ENCODE peak calls at places on chromosomes 11 and 22, in seven cellular contexts. U is BJ, H is adrenal gland, A is GM12865, T is WERI-Rb-1, E is pancreas, D is cardiac fibroblast. N is an unnamed sample.

GRCh38 chr11:9090488-9091043 is 833 bp downstream of the SCUBE2 start:
- DNase-seq in U (no peak), H (no peak), A (no peak), T (no peak), E (no peak), D (no peak), N (no peak)

GRCh38 chr11:132238331-132238730 is 867.9 kb downstream of the NTM start:
- DNase-seq in U (no peak), H (no peak), A (no peak), T (no peak), E (no peak), D (no peak), N (no peak)

GRCh38 chr22:30457964-30458363 is 13.9 kb downstream of the SEC14L3 start:
- DNase-seq in U (no peak), H (no peak), A (no peak), T (no peak), E (no peak), D (no peak), N (no peak)

GRCh38 chr11:66974724-66975402 is at the start of gene C11orf86:
- DNase-seq in U (no peak), H (no peak), A (no peak), T (no peak), E (no peak), D (no peak), N (no peak)

GRCh38 chr22:49391436-49391835 is 436.2 kb downstream of the BRD1 start:
- DNase-seq in U (no peak), H (no peak), A (no peak), T (no peak), E (no peak), D (no peak), N (no peak)

GRCh38 chr11:120137611-120138521 is at the start of gene TRIM29:
- DNase-seq in U (no peak), H (peak), A (no peak), T (no peak), E (no peak), D (no peak), N (no peak)

GRCh38 chr22:46596032-46596441 is 24.1 kb upstream of the GRAMD4 start:
- DNase-seq in U (no peak), H (peak), A (no peak), T (peak), E (no peak), D (no peak), N (no peak)

GRCh38 chr11:61516675-61517516 is 8.3 kb downstream of the LRRC10B start:
- DNase-seq in U (no peak), H (peak), A (peak), T (peak), E (peak), D (peak), N (no peak)

GRCh38 chr11:1445741-1446445 is 40.7 kb downstream of the MOB2 start:
- DNase-seq in U (no peak), H (no peak), A (no peak), T (peak), E (no peak), D (no peak), N (no peak)

GRCh38 chr11:63592975-63593395 is 21.2 kb downstream of the PLAAT3 start:
- DNase-seq in U (no peak), H (no peak), A (peak), T (peak), E (no peak), D (peak), N (no peak)

GRCh38 chr11:17767301-17767885 is 32.8 kb downstream of the KCNC1 start:
- DNase-seq in U (no peak), H (no peak), A (no peak), T (no peak), E (peak), D (no peak), N (no peak)

GRCh38 chr11:63687845-63688244 is 6.5 kb downstream of the RTN3 start:
- DNase-seq in U (no peak), H (no peak), A (no peak), T (no peak), E (no peak), D (no peak), N (no peak)

GRCh38 chr22:20552450-20552894 is 45.1 kb downstream of the MED15 start:
- DNase-seq in U (no peak), H (peak), A (no peak), T (no peak), E (no peak), D (peak), N (no peak)

GRCh38 chr22:44068422-44069191 is 44.5 kb downstream of the PARVB start:
- DNase-seq in U (no peak), H (no peak), A (peak), T (no peak), E (no peak), D (no peak), N (no peak)

GRCh38 chr11:114168086-114168448 is 108.6 kb downstream of the ZBTB16 start:
- DNase-seq in U (no peak), H (no peak), A (no peak), T (no peak), E (no peak), D (no peak), N (no peak)
- H3K4me3 ChIP-seq in U (no peak), H (no peak), A (no peak), T (no peak), E (no peak), D (no peak), N (no peak)

GRCh38 chr22:50521710-50522109 is 3.7 kb downstream of the SCO2 start:
- DNase-seq in U (no peak), H (no peak), A (no peak), T (no peak), E (no peak), D (no peak), N (no peak)

GRCh38 chr22:50522806-50523438 is 2.5 kb downstream of the SCO2 start:
- DNase-seq in U (no peak), H (no peak), A (no peak), T (no peak), E (peak), D (no peak), N (no peak)

GRCh38 chr22:50519151-50519550 is 6.2 kb downstream of the SCO2 start:
- DNase-seq in U (no peak), H (no peak), A (no peak), T (no peak), E (peak), D (no peak), N (no peak)

GRCh38 chr22:50522208-50522805 is 3.1 kb downstream of the SCO2 start:
- DNase-seq in U (no peak), H (no peak), A (no peak), T (no peak), E (peak), D (no peak), N (no peak)

DNA sequence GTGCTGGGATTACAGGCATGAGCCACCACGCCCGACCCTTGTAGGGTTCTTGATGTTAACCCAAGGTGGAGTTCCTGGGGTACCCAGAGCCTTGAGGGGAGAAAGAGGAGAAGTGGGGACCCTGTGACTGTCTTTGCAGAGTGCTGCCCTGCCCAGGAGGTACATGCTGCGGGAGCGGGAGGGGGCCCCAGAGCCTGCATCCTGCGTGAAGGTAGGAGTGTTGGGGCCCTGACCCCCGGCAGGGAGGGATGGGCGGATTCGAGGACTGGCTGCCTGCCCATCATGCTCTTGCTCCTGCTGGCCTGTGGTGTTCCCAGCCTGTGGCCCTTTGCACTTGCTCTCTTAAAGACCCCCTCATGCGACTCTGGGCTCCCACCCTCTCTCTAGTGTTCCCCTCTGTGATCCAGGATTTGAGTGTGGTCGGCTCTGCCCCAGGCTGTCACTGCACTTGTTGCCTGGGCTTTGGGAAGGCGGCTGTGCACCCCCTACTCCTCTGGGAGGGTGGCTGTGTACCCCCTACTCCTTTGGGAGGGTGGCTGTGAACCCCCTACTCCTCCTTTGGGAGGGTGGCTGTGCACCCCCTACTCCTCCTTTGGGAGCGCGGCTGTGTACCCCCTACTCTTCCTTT is 4.5 kb downstream of the SCO2 start:
- DNase-seq in U (no peak), H (no peak), A (no peak), T (no peak), E (peak), D (no peak), N (no peak)
- TF ChIP-seq CTCF in U (no peak), H (no peak), A (no peak), T (no peak), E (no peak), D (no peak), N (no peak)

DNA sequence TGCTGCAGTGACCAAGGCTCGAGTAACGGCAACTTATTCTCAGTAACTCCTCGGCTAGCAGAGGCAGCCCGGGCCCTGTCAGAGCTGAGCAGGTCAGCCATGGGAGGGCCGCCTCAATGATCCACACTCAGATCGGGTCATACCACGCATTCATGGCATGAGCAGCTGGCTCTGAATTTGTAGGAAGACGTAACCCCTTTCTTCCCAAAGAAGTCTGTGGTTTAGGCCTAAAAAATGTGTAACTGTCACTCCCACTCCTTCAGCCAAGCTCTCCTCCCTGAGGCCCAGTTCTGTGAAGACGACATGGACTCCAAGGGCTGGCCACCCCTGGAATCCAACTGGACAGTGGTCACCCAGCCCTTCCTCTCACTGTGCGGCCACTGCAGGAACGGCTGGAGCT is 30.0 kb downstream of the PPP2R1B start:
- DNase-seq in U (peak), H (no peak), A (no peak), T (no peak), E (no peak), D (peak), N (no peak)
- H3K4me3 ChIP-seq in U (no peak), H (no peak), A (no peak), T (no peak), E (no peak), D (no peak), N (no peak)

GRCh38 chr11:36041988-36042606 is 98.2 kb downstream of the LDLRAD3 start:
- DNase-seq in U (no peak), H (no peak), A (peak), T (no peak), E (no peak), D (peak), N (no peak)
- TF ChIP-seq CTCF in U (peak), H (peak), A (peak), T (peak), E (peak), D (peak), N (peak)

DNA sequence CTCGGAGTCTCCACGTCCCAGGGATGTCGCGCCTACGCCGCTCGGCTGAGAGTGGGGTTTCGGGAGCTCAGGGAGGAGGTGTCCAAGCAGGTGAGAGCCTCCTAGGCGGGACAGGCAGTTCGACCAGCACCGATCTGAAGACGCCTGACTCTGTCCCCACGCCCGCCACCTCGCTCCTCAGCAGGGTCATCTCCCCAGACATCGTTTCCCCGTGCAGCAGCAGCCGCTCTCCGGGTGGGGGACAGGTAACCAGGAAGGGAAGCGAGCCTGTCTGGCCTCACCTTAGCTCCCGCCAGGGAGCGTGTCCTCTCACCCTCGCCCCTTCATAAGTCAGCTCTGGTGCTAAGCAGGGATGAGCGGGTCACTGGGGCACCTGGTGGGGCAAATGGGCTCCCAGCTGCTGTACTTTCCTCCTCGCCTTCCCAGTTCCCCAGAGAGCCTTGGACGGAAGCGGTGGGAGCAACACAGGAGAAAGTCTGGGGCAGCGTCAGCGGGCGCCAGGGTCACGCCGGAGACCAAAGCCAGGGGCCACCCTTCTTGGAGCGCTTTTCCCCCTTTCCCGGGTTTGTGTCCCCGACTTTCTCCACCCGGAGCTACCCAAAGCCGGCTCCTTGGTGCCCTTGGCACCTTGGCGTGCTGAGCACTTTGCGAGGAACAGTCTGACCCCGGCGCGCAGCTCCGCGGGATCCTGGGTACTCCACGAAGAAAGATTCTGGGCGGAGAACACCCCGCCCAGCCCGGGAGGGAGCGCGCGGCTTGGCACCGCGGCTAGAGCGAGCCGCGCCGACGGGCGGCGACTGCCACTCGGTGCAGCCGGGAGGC is 1.6 kb downstream of the SPON1 start:
- DNase-seq in U (no peak), H (no peak), A (no peak), T (no peak), E (peak), D (no peak), N (no peak)
- H3K4me3 ChIP-seq in U (no peak), H (no peak), A (no peak), T (no peak), E (peak), D (no peak), N (no peak)

GRCh38 chr22:31995046-31995445 is 48.0 kb upstream of the SLC5A1 start:
- DNase-seq in U (no peak), H (no peak), A (no peak), T (no peak), E (no peak), D (no peak), N (no peak)
- TF ChIP-seq CTCF in U (no peak), H (no peak), A (no peak), T (no peak), E (no peak), D (peak), N (peak)

DNA sequence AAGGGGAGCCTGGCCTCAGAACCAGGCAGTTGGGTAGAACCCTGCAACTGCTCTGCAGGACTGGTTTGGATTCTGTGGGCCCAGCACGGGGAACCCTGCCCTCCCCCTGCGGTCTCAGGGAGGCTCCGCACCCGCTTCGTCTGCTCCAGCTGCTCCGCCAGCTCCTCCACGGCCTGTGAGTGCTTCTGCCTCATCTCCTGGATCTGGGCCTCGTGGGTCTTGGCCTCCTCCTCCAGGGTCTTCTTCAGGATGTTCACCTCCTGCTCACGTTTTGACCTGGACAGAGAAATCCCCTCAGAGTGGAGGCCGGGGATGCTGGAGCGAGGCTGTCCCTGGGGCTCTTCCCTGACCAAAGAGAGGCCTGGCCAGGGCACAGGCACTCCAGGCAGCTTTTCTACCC is 41.9 kb downstream of the APOL1 start:
- DNase-seq in U (no peak), H (no peak), A (no peak), T (no peak), E (no peak), D (no peak), N (no peak)
- H3K4me3 ChIP-seq in U (no peak), H (no peak), A (no peak), T (no peak), E (no peak), D (no peak), N (no peak)

DNA sequence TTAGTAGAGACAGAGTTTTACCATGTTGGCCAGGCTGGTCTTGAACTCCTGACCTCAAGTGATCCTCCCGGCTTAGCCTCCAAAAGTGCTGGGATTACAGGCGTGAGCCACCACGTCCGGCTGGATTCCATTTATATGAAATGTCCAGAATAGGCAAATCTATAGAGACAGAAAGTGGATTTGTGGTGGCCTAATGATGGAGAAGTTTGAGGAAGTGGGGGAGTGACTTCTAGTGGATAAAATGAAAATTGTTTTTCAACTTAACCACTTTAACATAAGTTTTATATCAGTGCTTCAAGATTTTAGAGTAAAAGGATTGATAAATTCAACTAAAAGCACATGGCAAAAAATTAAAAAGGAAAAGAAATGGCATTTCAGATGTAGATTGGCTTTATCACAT is 66.2 kb downstream of the HIPK3 start:
- DNase-seq in U (no peak), H (no peak), A (no peak), T (no peak), E (no peak), D (no peak), N (no peak)
- TF ChIP-seq CTCF in U (no peak), H (no peak), A (no peak), T (no peak), E (no peak), D (peak), N (no peak)

DNA sequence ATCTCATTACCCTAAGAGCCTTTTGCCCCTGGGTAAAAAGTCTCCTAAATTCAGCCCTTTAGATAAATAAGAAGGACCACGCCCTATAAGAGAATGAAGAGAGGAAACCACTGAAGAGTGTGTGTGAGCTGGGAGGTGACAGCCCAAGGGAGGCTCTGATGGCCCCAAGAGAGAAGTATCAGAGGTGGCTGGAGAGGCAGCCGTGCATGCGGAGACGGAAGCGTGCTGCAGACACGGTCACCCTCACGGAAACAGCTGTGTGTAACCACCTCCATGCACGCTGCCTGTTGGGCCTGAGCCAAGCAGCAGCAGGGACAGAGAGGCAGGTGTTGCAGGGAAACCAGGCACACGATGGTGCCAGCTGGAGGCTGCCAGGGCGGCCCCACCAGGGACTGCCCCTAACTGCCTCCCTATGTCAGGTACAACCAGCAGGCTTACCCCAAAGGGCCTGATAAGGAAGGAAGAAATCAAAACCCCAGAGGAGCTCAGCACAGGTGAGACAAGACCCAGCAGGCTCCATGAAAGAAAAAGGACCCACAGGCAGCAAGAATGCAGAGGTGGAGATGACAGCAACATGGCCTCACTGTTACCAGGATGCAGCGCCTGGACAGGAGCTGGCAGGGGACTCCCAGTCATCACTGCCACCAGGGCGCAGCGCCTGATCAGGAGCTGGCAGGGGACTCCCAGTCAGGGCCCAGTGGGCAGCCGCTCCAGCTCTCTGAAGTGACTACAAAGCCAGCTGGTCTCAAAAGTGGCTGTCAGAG is 7.8 kb downstream of the LARGE2 start:
- DNase-seq in U (no peak), H (peak), A (peak), T (no peak), E (peak), D (no peak), N (no peak)
- H3K4me3 ChIP-seq in U (no peak), H (no peak), A (no peak), T (no peak), E (no peak), D (no peak), N (no peak)

DNA sequence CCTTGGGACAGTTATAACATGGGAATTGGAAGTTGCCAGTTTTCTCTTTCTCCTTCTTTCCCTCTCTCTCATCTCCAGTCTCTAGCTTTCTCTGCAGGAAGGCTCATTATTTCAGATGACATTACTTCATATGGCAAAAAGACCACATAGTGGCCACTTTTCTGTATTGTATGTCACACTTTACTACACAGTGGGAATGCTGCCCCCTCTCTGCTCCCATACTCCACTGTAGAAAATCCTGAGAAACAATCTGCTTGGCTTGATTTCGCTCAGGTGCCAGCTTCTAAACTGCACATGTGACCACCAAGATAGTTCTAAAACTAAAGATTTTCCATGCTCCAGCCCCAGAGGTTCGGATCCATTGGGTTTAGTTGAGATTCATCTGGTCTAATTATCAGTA is 860.7 kb upstream of the CCDC90B start:
- DNase-seq in U (no peak), H (no peak), A (no peak), T (no peak), E (no peak), D (no peak), N (no peak)
- TF ChIP-seq CTCF in U (no peak), H (no peak), A (no peak), T (peak), E (no peak), D (no peak), N (no peak)

N was measured in astrocyte of the cerebellum.